ENCODE peak calls at places on chromosomes 3 and 15, in five cellular contexts. J, D, X, M and R are unnamed samples.

GRCh38 chr3:150078983-150079739 is 108.5 kb upstream of the PFN2 start:
- DNase-seq in J (peak), X (peak), D (peak), M (peak), R (no peak)

GRCh38 chr3:177102526-177102925 is 94.8 kb downstream of the TBL1XR1 start:
- DNase-seq in D (no peak), X (no peak), J (peak), M (no peak), R (no peak)

GRCh38 chr3:152196782-152197181 is 71.9 kb upstream of the MBNL1 start:
- DNase-seq in X (no peak), J (no peak), M (no peak), D (no peak), R (no peak)

GRCh38 chr3:197511130-197511529 is 44.6 kb downstream of the BDH1 start:
- DNase-seq in X (no peak), J (no peak), D (no peak), M (no peak), R (no peak)

GRCh38 chr3:134381836-134382442 is 7.7 kb upstream of the AMOTL2 start:
- DNase-seq in D (no peak), X (no peak), M (no peak), J (no peak), R (peak)

GRCh38 chr3:150761831-150762661 is 923 bp downstream of the SIAH2 start:
- DNase-seq in X (peak), J (peak), D (peak), M (peak), R (peak)

GRCh38 chr15:61038910-61039309 is 190.2 kb downstream of the RORA start:
- DNase-seq in D (no peak), X (no peak), M (no peak), J (no peak), R (no peak)

GRCh38 chr3:100526613-100527346 is 34.4 kb downstream of the TMEM45A start:
- DNase-seq in M (no peak), D (no peak), X (no peak), J (no peak), R (no peak)

GRCh38 chr15:70257573-70258220 is 160.0 kb upstream of the TLE3 start:
- DNase-seq in D (no peak), M (no peak), X (no peak), J (no peak), R (no peak)

GRCh38 chr3:40299721-40300335 is 9.7 kb upstream of the EIF1B start:
- DNase-seq in X (peak), M (no peak), D (no peak), J (no peak), R (no peak)

GRCh38 chr15:91752081-91752810 is 101.3 kb upstream of the SLCO3A1 start:
- DNase-seq in J (no peak), X (no peak), D (no peak), M (no peak), R (no peak)

GRCh38 chr15:70016511-70016994 is 81.2 kb downstream of the TLE3 start:
- DNase-seq in J (no peak), X (no peak), D (no peak), M (no peak), R (no peak)

GRCh38 chr15:88791637-88792036 is 11.6 kb upstream of the ACAN start:
- DNase-seq in D (no peak), M (no peak), J (no peak), X (peak), R (no peak)

GRCh38 chr15:74994685-74995084 is 678 bp upstream of the SCAMP5 start:
- DNase-seq in J (no peak), X (no peak), D (no peak), M (no peak), R (no peak)

GRCh38 chr15:101541501-101542292 is 52.2 kb upstream of the PCSK6 start:
- DNase-seq in M (no peak), X (no peak), J (no peak), D (no peak), R (no peak)

GRCh38 chr3:110405830-110406580 is 665.6 kb upstream of the NECTIN3 start:
- DNase-seq in X (no peak), J (no peak), D (no peak), M (no peak), R (no peak)

GRCh38 chr15:77179541-77179998 is 108.7 kb upstream of the TSPAN3 start:
- DNase-seq in M (no peak), D (no peak), X (no peak), J (no peak), R (no peak)

GRCh38 chr3:124625084-124625483 is 105.2 kb upstream of the UMPS start:
- DNase-seq in X (no peak), M (no peak), J (no peak), D (no peak), R (no peak)

GRCh38 chr3:40524222-40524570 is 564 bp upstream of the ZNF621 start:
- DNase-seq in M (no peak), D (no peak), X (no peak), J (no peak), R (no peak)

GRCh38 chr3:100277255-100277800 is 16.5 kb downstream of the TBC1D23 start:
- DNase-seq in M (no peak), D (no peak), J (no peak), X (no peak), R (peak)

GRCh38 chr15:31016446-31016915 is 25.1 kb upstream of the MTMR10 start:
- DNase-seq in M (no peak), X (no peak), D (no peak), J (peak), R (no peak)

GRCh38 chr3:187450791-187451190 is 82.6 kb downstream of the RTP4 start:
- DNase-seq in X (no peak), J (no peak), D (no peak), M (no peak), R (no peak)